ENCODE peak calls at places on chromosomes 7 and 10, in eight cellular contexts. One of them, this sample, is unnamed.

GRCh38 chr7:149855368-149856305 is 17.5 kb downstream of the ZNF862 start:
- DNase-seq in activated T-helper 1 cell treated with anti-CD3 and anti-CD28 coated beads, Interleukin-2, amount 50 U/mL, for 16 hours: no peak
- DNase-seq in activated CD4-positive, alpha-beta T cell treated with anti-CD3 and anti-CD28 coated beads, Interleukin-2, amount 50 U/mL, for 4 hours: no peak
- DNase-seq in nucleus accumbens: no peak
- DNase-seq in stomach: no peak
- DNase-seq in left cardiac atrium: no peak
- DNase-seq in NCI-H2029: no peak
- DNase-seq in Caki2: peak
- DNase-seq in this sample: peak

GRCh38 chr10:2839081-2839725 is 228.1 kb upstream of the PFKP start:
- DNase-seq in activated CD4-positive, alpha-beta T cell treated with anti-CD3 and anti-CD28 coated beads, Interleukin-2, amount 50 U/mL, for 4 hours: no peak
- DNase-seq in nucleus accumbens: no peak
- DNase-seq in NCI-H2029: peak
- DNase-seq in left cardiac atrium: peak
- DNase-seq in activated T-helper 1 cell treated with anti-CD3 and anti-CD28 coated beads, Interleukin-2, amount 50 U/mL, for 16 hours: no peak
- DNase-seq in stomach: no peak
- DNase-seq in Caki2: peak
- DNase-seq in this sample: no peak

GRCh38 chr10:24952146-24952700 is at the start of gene PRTFDC1:
- DNase-seq in nucleus accumbens: peak
- DNase-seq in left cardiac atrium: peak
- DNase-seq in stomach: peak
- DNase-seq in activated CD4-positive, alpha-beta T cell treated with anti-CD3 and anti-CD28 coated beads, Interleukin-2, amount 50 U/mL, for 4 hours: peak
- DNase-seq in activated T-helper 1 cell treated with anti-CD3 and anti-CD28 coated beads, Interleukin-2, amount 50 U/mL, for 16 hours: peak
- DNase-seq in NCI-H2029: no peak
- DNase-seq in Caki2: no peak
- DNase-seq in this sample: peak

GRCh38 chr7:131642429-131642828 is 86.0 kb upstream of the PODXL start:
- DNase-seq in NCI-H2029: no peak
- DNase-seq in left cardiac atrium: no peak
- DNase-seq in Caki2: no peak
- DNase-seq in activated CD4-positive, alpha-beta T cell treated with anti-CD3 and anti-CD28 coated beads, Interleukin-2, amount 50 U/mL, for 4 hours: no peak
- DNase-seq in activated T-helper 1 cell treated with anti-CD3 and anti-CD28 coated beads, Interleukin-2, amount 50 U/mL, for 16 hours: no peak
- DNase-seq in stomach: no peak
- DNase-seq in nucleus accumbens: no peak
- DNase-seq in this sample: peak

GRCh38 chr10:8438603-8439002 is 384.1 kb downstream of the GATA3 start:
- DNase-seq in nucleus accumbens: no peak
- DNase-seq in activated CD4-positive, alpha-beta T cell treated with anti-CD3 and anti-CD28 coated beads, Interleukin-2, amount 50 U/mL, for 4 hours: no peak
- DNase-seq in activated T-helper 1 cell treated with anti-CD3 and anti-CD28 coated beads, Interleukin-2, amount 50 U/mL, for 16 hours: no peak
- DNase-seq in Caki2: no peak
- DNase-seq in NCI-H2029: no peak
- DNase-seq in stomach: no peak
- DNase-seq in left cardiac atrium: no peak
- DNase-seq in this sample: no peak

GRCh38 chr10:7193369-7193768 is 217.5 kb downstream of the SFMBT2 start:
- DNase-seq in activated CD4-positive, alpha-beta T cell treated with anti-CD3 and anti-CD28 coated beads, Interleukin-2, amount 50 U/mL, for 4 hours: peak
- DNase-seq in NCI-H2029: no peak
- DNase-seq in left cardiac atrium: no peak
- DNase-seq in activated T-helper 1 cell treated with anti-CD3 and anti-CD28 coated beads, Interleukin-2, amount 50 U/mL, for 16 hours: no peak
- DNase-seq in Caki2: no peak
- DNase-seq in stomach: no peak
- DNase-seq in nucleus accumbens: no peak
- DNase-seq in this sample: no peak

GRCh38 chr10:62819521-62819920 is 3.4 kb upstream of the EGR2 start:
- DNase-seq in left cardiac atrium: no peak
- DNase-seq in activated T-helper 1 cell treated with anti-CD3 and anti-CD28 coated beads, Interleukin-2, amount 50 U/mL, for 16 hours: no peak
- DNase-seq in NCI-H2029: no peak
- DNase-seq in stomach: no peak
- DNase-seq in Caki2: no peak
- DNase-seq in nucleus accumbens: no peak
- DNase-seq in activated CD4-positive, alpha-beta T cell treated with anti-CD3 and anti-CD28 coated beads, Interleukin-2, amount 50 U/mL, for 4 hours: no peak
- DNase-seq in this sample: no peak

GRCh38 chr7:89223906-89224395 is 428.4 kb upstream of the TEX47 start:
- DNase-seq in stomach: no peak
- DNase-seq in nucleus accumbens: no peak
- DNase-seq in activated T-helper 1 cell treated with anti-CD3 and anti-CD28 coated beads, Interleukin-2, amount 50 U/mL, for 16 hours: no peak
- DNase-seq in Caki2: no peak
- DNase-seq in NCI-H2029: no peak
- DNase-seq in left cardiac atrium: no peak
- DNase-seq in activated CD4-positive, alpha-beta T cell treated with anti-CD3 and anti-CD28 coated beads, Interleukin-2, amount 50 U/mL, for 4 hours: no peak
- DNase-seq in this sample: peak

GRCh38 chr7:66183700-66184099 is 21.4 kb upstream of the TPST1 start:
- DNase-seq in NCI-H2029: no peak
- DNase-seq in activated T-helper 1 cell treated with anti-CD3 and anti-CD28 coated beads, Interleukin-2, amount 50 U/mL, for 16 hours: no peak
- DNase-seq in nucleus accumbens: no peak
- DNase-seq in Caki2: no peak
- DNase-seq in stomach: no peak
- DNase-seq in left cardiac atrium: no peak
- DNase-seq in activated CD4-positive, alpha-beta T cell treated with anti-CD3 and anti-CD28 coated beads, Interleukin-2, amount 50 U/mL, for 4 hours: no peak
- DNase-seq in this sample: peak